ENCODE peak calls at places on chromosomes 13 and 19, in ten cellular contexts. O is A549; Z is effector memory CD4-positive, alpha-beta T cell; S is RWPE1; T is heart left ventricle; G is astrocyte; J is IMR-90; L is esophagus squamous epithelium; H is aorta; U is neural progenitor cell. F is an unnamed sample.

GRCh38 chr13:35984776-35985453 is 146.3 kb downstream of the DCLK1 start:
- DNase-seq in Z (no peak), U (peak), G (no peak), O (no peak), T (no peak), J (no peak), S (no peak), L (no peak), H (no peak), F (peak)

GRCh38 chr19:53553865-53554791 is 16.2 kb downstream of the ZNF331 start:
- DNase-seq in J (peak), S (peak), H (peak), U (no peak), Z (peak), L (peak), O (peak), G (peak), T (peak), F (peak)

GRCh38 chr19:19466201-19466600 is 49.1 kb downstream of the TSSK6 start:
- DNase-seq in T (no peak), G (no peak), O (no peak), J (no peak), L (no peak), U (no peak), H (no peak), S (no peak), Z (no peak), F (no peak)

GRCh38 chr19:51367565-51368365 is 1.0 kb downstream of the CLDND2 start:
- DNase-seq in U (peak), S (peak), J (peak), G (peak), L (peak), H (peak), T (peak), O (peak), Z (peak), F (peak)

GRCh38 chr13:95535243-95535642 is 17.3 kb upstream of the CLDN10 start:
- DNase-seq in H (no peak), G (peak), T (no peak), S (peak), L (no peak), Z (no peak), U (no peak), O (peak), J (peak), F (no peak)

GRCh38 chr13:94660695-94661324 is 51.5 kb downstream of the SOX21 start:
- DNase-seq in U (peak), O (peak), J (peak), Z (no peak), S (no peak), G (peak), H (no peak), T (no peak), L (no peak), F (no peak)

GRCh38 chr13:49342404-49342803 is 94.7 kb downstream of the CDADC1 start:
- DNase-seq in S (no peak), Z (no peak), H (no peak), L (no peak), O (no peak), U (no peak), J (no peak), T (no peak), G (peak), F (no peak)

GRCh38 chr19:42335374-42335936 is 10.0 kb downstream of the MEGF8 start:
- DNase-seq in Z (no peak), H (no peak), S (no peak), L (no peak), O (no peak), T (no peak), U (no peak), G (no peak), J (no peak), F (no peak)

GRCh38 chr19:39197808-39198207 is 1.0 kb downstream of the NCCRP1 start:
- DNase-seq in H (no peak), L (no peak), S (peak), J (no peak), G (no peak), T (no peak), O (no peak), Z (no peak), U (peak), F (no peak)

GRCh38 chr13:71304861-71305260 is 562.1 kb downstream of the DACH1 start:
- DNase-seq in U (no peak), S (no peak), G (no peak), T (no peak), Z (no peak), H (no peak), J (no peak), O (no peak), L (no peak), F (no peak)

GRCh38 chr13:24747248-24748151 is 16.5 kb upstream of the RNF17 start:
- DNase-seq in H (no peak), J (no peak), O (peak), U (peak), T (no peak), S (no peak), G (peak), L (no peak), Z (no peak), F (no peak)

GRCh38 chr13:86193281-86193680 is 394.1 kb upstream of the SLITRK6 start:
- DNase-seq in S (no peak), O (no peak), U (peak), L (no peak), Z (no peak), J (no peak), G (no peak), H (no peak), T (no peak), F (no peak)

GRCh38 chr13:51221674-51222509 is at the start of gene FAM124A:
- DNase-seq in G (no peak), T (peak), S (peak), U (peak), Z (no peak), O (peak), J (peak), H (peak), L (no peak), F (peak)

GRCh38 chr19:16908759-16909158 is 20.0 kb downstream of the F2RL3 start:
- DNase-seq in T (no peak), O (no peak), U (no peak), H (no peak), J (no peak), L (no peak), S (no peak), G (no peak), Z (no peak), F (no peak)

GRCh38 chr13:91346848-91347211 is 657 bp upstream of the MIR17HG start:
- DNase-seq in U (peak), L (no peak), H (no peak), J (no peak), T (no peak), Z (peak), O (peak), S (no peak), G (no peak), F (peak)

GRCh38 chr19:7677664-7678311 is 898 bp downstream of the MCEMP1 start:
- DNase-seq in U (no peak), H (no peak), T (no peak), S (no peak), L (no peak), Z (no peak), G (no peak), O (no peak), J (no peak), F (no peak)

GRCh38 chr13:82766732-82767321 is 1115.4 kb downstream of the SLITRK1 start:
- DNase-seq in L (no peak), T (no peak), J (no peak), H (no peak), U (no peak), S (no peak), O (no peak), G (no peak), Z (no peak), F (no peak)

GRCh38 chr13:43522788-43523187 is 264.0 kb downstream of the ENOX1 start:
- DNase-seq in Z (no peak), U (no peak), L (no peak), G (peak), T (no peak), H (no peak), O (no peak), J (peak), S (no peak), F (no peak)

GRCh38 chr19:51359294-51359693 is 6.9 kb downstream of the ETFB start:
- DNase-seq in Z (no peak), G (peak), T (no peak), J (peak), U (no peak), S (peak), L (no peak), O (peak), H (no peak), F (no peak)

GRCh38 chr13:109385161-109385560 is 401.2 kb downstream of the IRS2 start:
- DNase-seq in O (no peak), U (no peak), G (peak), J (peak), L (no peak), Z (no peak), H (no peak), T (no peak), S (no peak), F (no peak)

GRCh38 chr19:40219721-40220276 is 1.6 kb upstream of the TTC9B start:
- DNase-seq in T (no peak), J (peak), U (no peak), L (no peak), G (peak), H (no peak), O (peak), S (peak), Z (no peak), F (no peak)

GRCh38 chr19:3966051-3967017 is 4.6 kb downstream of the DAPK3 start:
- DNase-seq in H (no peak), O (no peak), J (no peak), S (no peak), T (no peak), Z (no peak), G (no peak), U (peak), L (no peak), F (no peak)
- H3K27ac ChIP-seq in H (no peak), O (peak), J (peak), S (peak), T (peak), Z (no peak), G (no peak), U (no peak), L (peak), F (no peak)

GRCh38 chr13:110390572-110390971 is 83.5 kb downstream of the COL4A2 start:
- DNase-seq in G (peak), O (no peak), Z (no peak), S (no peak), H (peak), T (no peak), U (no peak), J (peak), L (no peak), F (no peak)

GRCh38 chr13:110393761-110394160 is 86.7 kb downstream of the COL4A2 start:
- DNase-seq in H (no peak), O (no peak), U (no peak), S (no peak), L (no peak), T (no peak), J (no peak), G (no peak), Z (no peak), F (no peak)

GRCh38 chr13:110391273-110391672 is 84.2 kb downstream of the COL4A2 start:
- DNase-seq in J (peak), L (no peak), Z (no peak), S (no peak), H (no peak), O (no peak), G (peak), U (no peak), T (no peak), F (no peak)

GRCh38 chr13:110394371-110394841 is 87.3 kb downstream of the COL4A2 start:
- DNase-seq in L (no peak), T (no peak), G (peak), O (no peak), S (no peak), H (peak), J (peak), Z (no peak), U (no peak), F (no peak)

GRCh38 chr13:110392510-110393233 is 85.6 kb downstream of the COL4A2 start:
- DNase-seq in O (no peak), U (no peak), S (no peak), H (no peak), J (peak), T (no peak), Z (no peak), G (peak), L (no peak), F (no peak)
- H3K27ac ChIP-seq in O (peak), U (no peak), S (no peak), H (peak), J (peak), T (peak), Z (no peak), G (peak), L (peak), F (no peak)

DNA sequence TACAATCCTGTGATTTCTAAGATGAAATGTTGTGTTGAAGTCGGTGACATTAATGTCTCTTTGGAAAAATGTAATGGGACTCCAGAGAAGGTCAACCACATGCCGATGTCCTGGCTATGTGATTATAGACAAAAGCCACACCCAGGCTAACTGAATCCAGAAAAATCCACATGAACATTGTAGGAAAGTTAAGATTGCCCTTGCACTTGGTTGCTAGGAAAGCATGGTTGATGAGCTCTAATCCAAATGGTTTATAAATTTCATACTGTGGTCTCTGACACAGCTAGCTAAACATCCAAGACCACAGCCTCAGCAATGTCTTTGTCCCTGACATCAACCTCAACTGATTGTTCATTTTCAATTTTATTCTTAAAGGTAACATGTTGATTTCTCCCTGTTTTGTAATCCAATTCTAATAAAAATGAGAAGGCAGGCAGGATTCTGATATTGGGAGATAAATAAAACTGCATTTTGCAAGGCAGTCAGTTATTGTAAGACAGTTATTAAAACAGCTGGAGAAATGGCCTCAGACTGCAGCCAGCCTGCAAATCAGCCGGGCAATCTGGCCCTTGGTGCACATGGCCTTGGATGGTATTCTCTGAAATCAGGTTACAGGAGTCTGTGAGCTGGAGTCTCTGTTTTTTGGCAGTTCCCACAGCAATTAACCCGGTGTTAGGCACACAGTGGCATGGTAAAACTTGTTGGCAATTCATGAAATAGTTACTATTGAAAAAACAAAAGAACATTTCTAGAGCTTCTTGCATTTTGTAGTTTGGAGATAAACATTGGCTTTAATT is 93.9 kb downstream of the STARD13 start:
- DNase-seq in S (no peak), L (no peak), U (no peak), Z (no peak), T (no peak), J (peak), G (peak), O (no peak), H (no peak), F (no peak)
- H3K27ac ChIP-seq in S (no peak), L (no peak), U (no peak), Z (no peak), T (no peak), J (peak), G (peak), O (no peak), H (no peak), F (no peak)

DNA sequence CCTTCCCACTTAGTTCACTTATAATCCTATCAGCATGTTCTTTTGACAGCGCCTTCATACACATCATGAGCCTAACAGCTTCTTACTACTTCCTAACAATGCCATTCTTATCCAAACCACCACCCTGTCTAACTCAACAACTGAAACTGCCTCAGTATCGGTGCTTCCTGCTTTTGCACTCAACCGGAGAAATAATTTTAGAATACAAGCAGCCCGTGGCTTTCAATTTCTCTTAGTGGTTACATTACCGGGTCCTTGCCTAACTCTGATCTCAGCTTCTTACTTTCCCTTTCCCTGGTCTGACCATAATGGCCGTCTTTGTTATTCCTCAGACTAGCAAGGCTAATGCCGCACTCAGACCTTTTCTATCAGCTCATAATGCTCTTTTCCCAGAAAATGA is 17.0 kb downstream of the ZFP82 start:
- DNase-seq in U (no peak), O (no peak), H (no peak), S (no peak), G (no peak), Z (no peak), J (no peak), T (no peak), L (no peak), F (no peak)
- H3K27ac ChIP-seq in U (no peak), O (no peak), H (no peak), S (no peak), G (no peak), Z (no peak), J (no peak), T (no peak), L (no peak), F (no peak)

DNA sequence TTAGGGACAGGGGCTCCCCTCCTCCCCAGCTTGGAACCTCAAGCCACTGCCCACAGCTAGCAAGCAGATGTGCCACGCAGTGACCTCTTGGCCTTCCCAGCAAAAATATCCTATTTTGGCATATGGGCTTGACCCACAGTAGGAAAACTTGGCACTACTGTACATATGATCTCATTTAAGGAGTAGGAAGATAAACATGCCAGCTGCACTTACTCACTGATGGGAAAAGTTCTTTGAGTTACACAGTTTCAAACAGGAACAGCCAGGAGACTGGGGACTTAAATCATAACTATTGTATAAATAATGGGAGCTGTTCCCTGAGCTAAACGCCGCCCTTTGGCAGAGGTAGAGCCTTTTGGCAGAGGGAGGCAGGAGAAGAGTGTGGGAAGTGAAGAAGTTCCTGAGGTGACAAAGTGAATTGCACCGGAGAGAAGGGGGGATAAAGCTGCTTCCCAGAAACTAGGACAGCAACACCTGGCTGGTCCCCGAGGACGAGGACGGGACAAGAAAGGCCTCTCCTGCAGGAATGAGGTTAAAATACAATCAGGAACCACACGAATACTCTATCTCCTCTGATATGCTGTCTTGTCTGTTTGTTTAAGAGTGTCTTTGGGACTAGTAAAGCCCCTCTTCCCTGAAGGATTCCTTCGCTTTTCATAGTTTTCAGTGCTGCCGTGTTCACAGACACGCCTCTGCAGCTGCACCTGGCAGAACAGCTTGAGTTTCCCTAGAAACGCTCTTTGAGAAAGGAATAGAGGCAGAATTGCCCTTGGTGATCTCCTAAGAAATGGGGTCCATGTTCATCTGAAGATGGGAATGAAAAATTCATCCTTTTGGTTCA is 5.9 kb downstream of the SACS start:
- DNase-seq in J (peak), G (peak), H (peak), Z (no peak), O (peak), U (no peak), T (no peak), S (peak), L (no peak), F (no peak)
- H3K27ac ChIP-seq in J (peak), G (peak), H (peak), Z (no peak), O (peak), U (no peak), T (peak), S (peak), L (peak), F (peak)

F was measured in caudate nucleus.